ENCODE peak calls at places on chromosomes 3 and 15, in six cellular contexts. Q is A549, E is D721Med, Z is uterus, U is H9, P is fibroblast of the aortic adventitia. N is an unnamed sample.

GRCh38 chr15:77623008-77623877 is 9.5 kb downstream of the LINGO1 start:
- DNase-seq in P (no peak), E (no peak), Z (no peak), U (no peak), Q (no peak), N (no peak)

GRCh38 chr3:122864498-122864897 is 69.6 kb downstream of the SLC49A4 start:
- DNase-seq in Z (no peak), U (no peak), Q (no peak), P (no peak), E (no peak), N (no peak)

GRCh38 chr15:78414608-78415250 is 23.3 kb upstream of the IREB2 start:
- DNase-seq in U (no peak), E (no peak), P (no peak), Z (no peak), Q (no peak), N (no peak)

GRCh38 chr3:144178607-144179006 is 207.0 kb downstream of the DIPK2A start:
- DNase-seq in E (no peak), Z (no peak), U (no peak), P (no peak), Q (no peak), N (no peak)

GRCh38 chr3:25834346-25834745 is 44.5 kb downstream of the OXSM start:
- DNase-seq in Q (no peak), E (no peak), Z (no peak), P (no peak), U (no peak), N (no peak)

GRCh38 chr3:119677641-119677934 is 382 bp upstream of the COX17 start:
- DNase-seq in P (no peak), E (no peak), Q (no peak), Z (no peak), U (no peak), N (no peak)

GRCh38 chr15:100252779-100253417 is 88.9 kb downstream of the ADAMTS17 start:
- DNase-seq in Q (no peak), P (no peak), U (no peak), E (no peak), Z (no peak), N (no peak)

GRCh38 chr15:32908921-32909320 is 191.1 kb downstream of the GREM1 start:
- DNase-seq in Q (no peak), P (peak), Z (no peak), U (no peak), E (no peak), N (no peak)

GRCh38 chr3:20049275-20049674 is 9.0 kb downstream of the KAT2B start:
- DNase-seq in P (no peak), U (no peak), E (no peak), Z (no peak), Q (no peak), N (no peak)

GRCh38 chr3:195906865-195907729 is 1.3 kb downstream of the TNK2 start:
- DNase-seq in Q (no peak), P (no peak), Z (no peak), E (no peak), U (no peak), N (no peak)

GRCh38 chr3:194867270-194867983 is 181.7 kb downstream of the FAM43A start:
- DNase-seq in Q (no peak), P (no peak), Z (peak), E (no peak), U (no peak), N (no peak)

GRCh38 chr3:146065573-146066006 is 95.4 kb downstream of the PLOD2 start:
- DNase-seq in U (no peak), Q (no peak), Z (peak), P (peak), E (no peak), N (no peak)

GRCh38 chr3:1275495-1275894 is 182.7 kb downstream of the CNTN6 start:
- DNase-seq in Z (no peak), P (no peak), Q (no peak), E (no peak), U (peak), N (no peak)

GRCh38 chr3:123090700-123091585 is 24.1 kb downstream of the PDIA5 start:
- DNase-seq in Z (no peak), E (no peak), P (no peak), U (no peak), Q (no peak), N (no peak)

GRCh38 chr3:188230962-188231361 is 77.0 kb downstream of the LPP start:
- DNase-seq in P (peak), Q (no peak), Z (no peak), U (no peak), E (no peak), N (no peak)

GRCh38 chr3:159988617-159989251 is at the start of gene IL12A:
- DNase-seq in Z (peak), P (peak), U (peak), Q (peak), E (no peak), N (peak)

GRCh38 chr3:191353022-191353777 is 22.9 kb upstream of the UTS2B start:
- DNase-seq in Q (no peak), E (no peak), Z (no peak), U (no peak), P (no peak), N (no peak)

GRCh38 chr3:44198265-44198956 is 43.3 kb upstream of the TOPAZ1 start:
- DNase-seq in Q (peak), Z (peak), P (peak), U (peak), E (peak), N (peak)

GRCh38 chr3:178483704-178484103 is 52.5 kb upstream of the KCNMB2 start:
- DNase-seq in Z (no peak), E (no peak), U (no peak), P (no peak), Q (no peak), N (no peak)

GRCh38 chr15:63478243-63478642 is 26.1 kb upstream of the USP3 start:
- DNase-seq in Q (no peak), P (no peak), Z (no peak), U (no peak), E (no peak), N (no peak)

GRCh38 chr15:57698243-57698642 is 8.3 kb upstream of the POLR2M start:
- DNase-seq in Q (no peak), Z (no peak), U (no peak), E (no peak), P (no peak), N (no peak)

GRCh38 chr3:168312991-168313390 is 217.3 kb upstream of the GOLIM4 start:
- DNase-seq in Q (no peak), E (no peak), U (no peak), Z (no peak), P (no peak), N (no peak)

GRCh38 chr15:39110336-39110735 is 470.5 kb upstream of the THBS1 start:
- DNase-seq in Q (no peak), P (peak), Z (no peak), U (no peak), E (no peak), N (no peak)

GRCh38 chr15:67107014-67107812 is 41.8 kb downstream of the SMAD3 start:
- DNase-seq in E (no peak), Q (peak), P (peak), Z (peak), U (no peak), N (no peak)

GRCh38 chr3:144552642-144553041 is 581.0 kb downstream of the DIPK2A start:
- DNase-seq in E (no peak), U (no peak), P (no peak), Q (no peak), Z (no peak), N (no peak)

GRCh38 chr3:100005670-100006393 is 108.5 kb downstream of the FILIP1L start:
- DNase-seq in Z (no peak), E (no peak), Q (no peak), P (peak), U (no peak), N (no peak)

GRCh38 chr3:128491900-128492352 is 1.1 kb downstream of the GATA2 start:
- DNase-seq in Z (peak), Q (no peak), U (peak), P (no peak), E (no peak), N (no peak)

GRCh38 chr3:196082471-196082971 is 631 bp upstream of the TFRC start:
- DNase-seq in E (no peak), Q (peak), U (no peak), Z (no peak), P (no peak), N (no peak)

DNA sequence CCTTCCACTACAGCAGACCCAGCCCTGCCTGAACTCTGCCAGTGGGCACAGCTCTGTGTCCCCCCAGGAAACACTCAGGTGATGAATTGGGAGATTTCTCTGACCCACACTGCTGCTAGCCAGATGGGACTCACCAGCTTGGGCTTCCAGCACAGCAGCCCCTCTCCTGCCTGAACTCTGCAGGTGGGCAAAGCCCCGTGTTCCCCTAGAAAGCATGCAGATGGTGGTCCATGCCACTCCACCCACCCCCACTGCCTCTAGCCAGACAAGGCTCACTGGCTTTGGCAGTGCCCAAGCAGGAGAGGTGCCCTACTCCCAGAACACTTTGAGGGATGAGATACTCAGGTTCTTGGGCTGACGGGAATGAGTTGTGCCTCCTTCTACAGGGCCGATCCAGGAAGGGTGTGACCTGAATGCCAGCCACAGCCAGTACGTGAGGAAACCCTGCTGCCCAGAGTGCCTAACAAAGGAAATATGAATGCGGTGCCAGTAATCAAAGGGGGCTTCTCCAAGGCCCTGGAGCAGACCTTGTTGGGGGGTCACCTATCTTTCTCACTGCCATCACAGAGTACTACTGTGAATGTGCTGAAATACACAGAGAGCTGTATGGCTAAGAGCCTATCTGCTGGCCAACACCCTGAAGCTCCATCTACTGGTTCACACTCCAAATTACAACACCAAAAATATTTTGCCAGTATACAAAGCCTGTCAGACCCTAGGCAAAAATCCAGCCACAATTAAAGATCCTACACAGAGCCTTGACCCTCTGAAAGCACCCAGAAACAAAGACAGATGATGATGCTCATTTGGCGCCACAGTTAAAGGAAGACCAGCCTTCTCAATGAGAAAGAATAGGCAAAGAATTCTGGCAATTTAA is 61.9 kb downstream of the BTLA start:
- DNase-seq in P (peak), E (no peak), Z (no peak), U (peak), Q (no peak), N (no peak)
- TF ChIP-seq CTCF in P (peak), E (peak), Z (no peak), U (peak), Q (peak), N (no peak)

GRCh38 chr3:102525624-102526023 is 90.8 kb downstream of the ZPLD1 start:
- DNase-seq in U (no peak), E (no peak), P (no peak), Q (no peak), Z (no peak), N (no peak)
- TF ChIP-seq CTCF in U (no peak), E (no peak), P (no peak), Q (no peak), Z (no peak), N (no peak)

GRCh38 chr3:10706156-10707088 is 109.6 kb upstream of the SLC6A11 start:
- DNase-seq in U (peak), E (no peak), P (no peak), Z (no peak), Q (no peak), N (no peak)
- TF ChIP-seq CTCF in U (peak), E (peak), P (no peak), Z (no peak), Q (no peak), N (no peak)

DNA sequence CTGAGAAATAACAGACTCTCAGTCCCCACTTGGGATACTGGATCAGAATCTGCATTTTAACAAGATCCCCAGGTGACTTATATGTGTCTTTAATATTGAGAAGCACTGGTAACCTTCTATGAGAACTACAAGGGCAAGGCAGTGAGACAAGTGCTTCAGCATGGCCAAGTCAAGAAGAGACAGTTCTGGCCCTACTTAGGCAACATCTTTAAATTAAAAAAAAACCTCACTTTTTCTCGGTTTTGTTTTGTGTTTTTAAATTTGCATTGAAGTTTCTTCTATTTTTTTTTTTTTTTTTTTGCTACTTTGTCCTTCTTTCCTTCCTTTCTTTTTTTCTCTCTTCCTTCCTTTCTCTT is 42.5 kb upstream of the SPTSSB start:
- DNase-seq in E (no peak), U (no peak), P (no peak), Z (no peak), Q (no peak), N (no peak)
- TF ChIP-seq CTCF in E (no peak), U (no peak), P (no peak), Z (no peak), Q (no peak), N (no peak)

DNA sequence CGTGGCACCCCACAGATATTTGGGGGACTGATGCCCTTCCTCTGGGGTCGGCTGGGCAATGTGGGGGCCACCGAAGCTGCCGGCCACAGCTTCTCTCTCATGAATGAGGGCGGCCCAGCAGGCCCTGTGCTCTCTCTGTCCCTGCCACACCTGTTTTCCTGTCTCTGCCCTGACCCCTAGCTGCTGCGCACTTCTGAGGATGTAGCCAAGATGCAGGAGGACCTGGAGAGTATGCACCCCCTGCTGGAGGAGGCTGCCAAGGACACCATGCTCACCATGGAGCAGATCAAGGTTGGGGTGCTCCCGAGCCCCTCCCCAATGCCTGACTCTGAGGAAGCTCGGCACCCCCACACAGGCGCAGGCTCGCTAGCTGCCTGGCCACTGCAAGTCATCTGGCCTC is 59.7 kb downstream of the SEMA3G start:
- DNase-seq in Z (no peak), Q (peak), E (peak), P (peak), U (peak), N (no peak)
- TF ChIP-seq CTCF in Z (no peak), Q (peak), E (peak), P (peak), U (peak), N (no peak)